ENCODE peak calls at places on chromosomes 6 and 20, in nine cellular contexts. F, H, L, C, X, O, Q, B and I are unnamed samples.

GRCh38 chr6:5481024-5481423 is 219.7 kb downstream of the FARS2 start:
- DNase-seq in Q (no peak), L (no peak), F (no peak), B (no peak), X (no peak), H (no peak), O (no peak), C (no peak), I (no peak)

GRCh38 chr20:11544029-11544678 is 373.5 kb upstream of the BTBD3 start:
- DNase-seq in X (peak; percentile 55), O (peak; percentile 48), Q (peak; percentile 13), B (peak; percentile 18), C (peak; percentile 87), F (peak; percentile 72), L (peak; percentile 40), H (peak; percentile 64), I (peak; percentile 43)

GRCh38 chr6:114282268-114282667 is 60.6 kb downstream of the HS3ST5 start:
- DNase-seq in L (no peak), B (no peak), Q (no peak), X (no peak), H (no peak), C (peak; percentile 45), F (no peak), O (no peak), I (no peak)

GRCh38 chr6:140281236-140281635 is 906.8 kb upstream of the CITED2 start:
- DNase-seq in B (no peak), X (no peak), H (no peak), F (no peak), L (no peak), O (no peak), C (no peak), Q (no peak), I (no peak)

GRCh38 chr20:24487240-24487639 is 17.8 kb downstream of the SYNDIG1 start:
- DNase-seq in F (no peak), B (no peak), Q (no peak), X (no peak), C (no peak), O (no peak), H (no peak), L (no peak), I (no peak)

GRCh38 chr20:44051661-44052000 is 135.4 kb downstream of the JPH2 start:
- DNase-seq in X (no peak), H (no peak), F (no peak), L (no peak), C (no peak), Q (no peak), O (no peak), B (no peak), I (no peak)

GRCh38 chr20:40414843-40415615 is 274.0 kb downstream of the MAFB start:
- DNase-seq in L (no peak), C (no peak), H (no peak), B (no peak), F (no peak), O (no peak), Q (no peak), X (no peak), I (no peak)

GRCh38 chr6:15457903-15458530 is 204.8 kb downstream of the DTNBP1 start:
- DNase-seq in C (no peak), Q (no peak), O (no peak), F (no peak), H (no peak), X (no peak), L (peak; percentile 40), B (no peak), I (no peak)

GRCh38 chr20:64074963-64075362 is 4.4 kb downstream of the RGS19 start:
- DNase-seq in H (no peak), Q (no peak), F (no peak), L (no peak), B (no peak), C (no peak), O (no peak), X (no peak), I (no peak)

GRCh38 chr6:10256113-10256690 is 158.7 kb downstream of the TFAP2A start:
- DNase-seq in L (no peak), Q (no peak), O (no peak), H (peak; percentile 7), C (peak; percentile 67), B (peak; percentile 48), F (no peak), X (peak; percentile 7), I (peak; percentile 7)

GRCh38 chr6:128655978-128656498 is 135.6 kb upstream of the PTPRK start:
- DNase-seq in H (peak; percentile 85), L (peak; percentile 33), Q (no peak), B (no peak), F (no peak), C (no peak), X (peak; percentile 25), O (peak; percentile 51), I (no peak)

GRCh38 chr6:38262609-38263008 is 377.1 kb downstream of the BTBD9 start:
- DNase-seq in B (no peak), C (no peak), L (no peak), F (no peak), Q (no peak), H (no peak), X (no peak), O (no peak), I (no peak)

GRCh38 chr20:11676618-11677289 is 240.9 kb upstream of the BTBD3 start:
- DNase-seq in X (peak; percentile 68), Q (no peak), H (peak; percentile 6), B (peak; percentile 3), F (peak; percentile 62), C (peak; percentile 83), L (no peak), O (peak; percentile 8), I (peak; percentile 67)

GRCh38 chr6:36927691-36928546 is 26.6 kb upstream of the PI16 start:
- DNase-seq in Q (no peak), L (no peak), X (no peak), F (no peak), O (no peak), H (no peak), B (no peak), C (no peak), I (no peak)

GRCh38 chr20:16752082-16752481 is 3.9 kb downstream of the OTOR start:
- DNase-seq in F (no peak), C (no peak), Q (no peak), O (no peak), X (no peak), L (no peak), B (no peak), H (no peak), I (no peak)

GRCh38 chr20:32764000-32764960 is 2.1 kb downstream of the DNMT3B start:
- DNase-seq in X (no peak), O (no peak), B (peak; percentile 86), L (no peak), F (no peak), H (no peak), C (peak; percentile 96), Q (no peak), I (no peak)

GRCh38 chr6:42450314-42451145 is 1.2 kb downstream of the TRERF1 start:
- DNase-seq in X (no peak), F (no peak), B (no peak), H (no peak), C (peak; percentile 43), L (no peak), O (no peak), Q (peak; percentile 61), I (no peak)

GRCh38 chr6:147071786-147072185 is 132.4 kb upstream of the STXBP5 start:
- DNase-seq in L (no peak), X (no peak), C (no peak), H (no peak), B (no peak), F (no peak), Q (no peak), O (no peak), I (no peak)

GRCh38 chr6:147077251-147077650 is 127.0 kb upstream of the STXBP5 start:
- DNase-seq in Q (no peak), O (no peak), H (no peak), F (no peak), C (no peak), X (no peak), L (no peak), B (no peak), I (no peak)

GRCh38 chr6:147078106-147078505 is 126.1 kb upstream of the STXBP5 start:
- DNase-seq in X (no peak), F (no peak), B (no peak), O (no peak), L (no peak), C (no peak), Q (no peak), H (no peak), I (no peak)

GRCh38 chr6:147078602-147079001 is 125.6 kb upstream of the STXBP5 start:
- DNase-seq in Q (no peak), X (no peak), C (no peak), L (no peak), F (no peak), H (no peak), O (no peak), B (no peak), I (no peak)

GRCh38 chr6:147075326-147075840 is 128.8 kb upstream of the STXBP5 start:
- DNase-seq in F (no peak), B (no peak), Q (no peak), C (no peak), X (no peak), L (no peak), H (no peak), O (no peak), I (no peak)
- TF ChIP-seq REST in F (no peak), B (no peak), Q (no peak), C (no peak), X (no peak), L (no peak), H (no peak), O (no peak), I (no peak)

DNA sequence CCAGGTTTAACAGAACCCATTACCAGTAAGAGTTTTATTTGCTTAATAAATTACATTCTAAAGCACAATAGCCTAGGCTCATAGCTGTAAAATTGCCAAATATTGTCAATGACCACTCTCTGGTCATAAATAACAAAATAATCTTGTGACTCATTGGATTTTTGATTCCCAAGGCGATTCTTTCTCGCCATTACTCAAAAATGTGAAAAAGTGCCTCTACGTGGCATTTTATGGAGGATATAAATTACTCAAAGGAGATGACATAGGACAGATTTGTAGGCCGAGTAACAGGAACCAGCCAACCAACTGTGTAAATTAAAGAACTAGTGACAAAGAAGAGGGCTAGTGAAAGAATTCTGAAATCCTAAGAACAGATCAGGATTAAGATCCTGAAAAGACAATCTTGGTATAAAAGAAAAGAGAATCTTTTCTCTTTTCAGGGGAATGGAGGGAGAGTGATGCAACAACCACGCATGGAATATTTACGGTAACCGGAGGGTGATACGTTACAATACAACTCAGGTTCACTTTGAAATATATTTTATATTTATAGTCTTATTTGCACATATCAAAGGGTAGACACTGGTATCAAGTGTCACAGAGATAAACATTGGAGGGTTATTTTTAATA is 199.8 kb downstream of the FOXC1 start:
- DNase-seq in B (no peak), O (no peak), H (no peak), C (no peak), Q (no peak), X (no peak), F (no peak), L (no peak), I (no peak)
- TF ChIP-seq REST in B (no peak), O (no peak), H (no peak), C (no peak), Q (no peak), X (no peak), F (no peak), L (no peak), I (no peak)

GRCh38 chr6:162900503-162900902 is 172.7 kb downstream of the PACRG start:
- DNase-seq in F (no peak), H (no peak), Q (no peak), L (no peak), C (no peak), X (no peak), B (no peak), O (no peak), I (no peak)
- TF ChIP-seq REST in F (no peak), H (no peak), Q (no peak), L (no peak), C (no peak), X (no peak), B (no peak), O (no peak), I (no peak)

GRCh38 chr6:169689247-169689646 is 12.6 kb downstream of the WDR27 start:
- DNase-seq in X (no peak), H (no peak), L (no peak), C (no peak), F (no peak), O (no peak), Q (no peak), B (no peak), I (no peak)
- TF ChIP-seq REST in X (no peak), H (no peak), L (no peak), C (no peak), F (no peak), O (no peak), Q (no peak), B (no peak), I (no peak)